ENCODE peak calls at places on chromosomes 1 and 21, in five cellular contexts. M is osteocyte, U is bronchial epithelial cell, W is A549, V is tibial artery. T is an unnamed sample.

GRCh38 chr1:30420519-30421050 is 302.8 kb downstream of the MATN1 start:
- DNase-seq in M (peak), U (peak), W (no peak), V (peak), T (peak)

GRCh38 chr1:25504706-25505560 is 38.5 kb upstream of the LDLRAP1 start:
- DNase-seq in M (no peak), U (no peak), W (no peak), V (no peak), T (no peak)

GRCh38 chr1:27626031-27626935 is 8.7 kb downstream of the FGR start:
- DNase-seq in M (no peak), U (no peak), W (no peak), V (no peak), T (peak)

GRCh38 chr1:239772456-239772855 is 319.2 kb upstream of the FMN2 start:
- DNase-seq in M (no peak), U (no peak), W (no peak), V (no peak), T (no peak)

GRCh38 chr1:29120955-29121485 is 2.7 kb downstream of the TMEM200B start:
- DNase-seq in M (no peak), U (no peak), W (peak), V (peak), T (no peak)

GRCh38 chr1:1628656-1629429 is 3.1 kb upstream of the MMP23B start:
- DNase-seq in M (no peak), U (no peak), W (no peak), V (peak), T (no peak)

GRCh38 chr1:163186910-163187309 is 15.8 kb downstream of the RGS5 start:
- DNase-seq in M (no peak), U (no peak), W (no peak), V (no peak), T (no peak)

GRCh38 chr1:27862671-27863551 is 9.4 kb upstream of the THEMIS2 start:
- DNase-seq in M (no peak), U (peak), W (no peak), V (peak), T (peak)

GRCh38 chr1:48750089-48750488 is 26.6 kb downstream of the BEND5 start:
- DNase-seq in M (no peak), U (no peak), W (no peak), V (no peak), T (no peak)

GRCh38 chr1:162023547-162024501 is at the start of gene OLFML2B:
- DNase-seq in M (peak), U (peak), W (peak), V (peak), T (peak)

DNA sequence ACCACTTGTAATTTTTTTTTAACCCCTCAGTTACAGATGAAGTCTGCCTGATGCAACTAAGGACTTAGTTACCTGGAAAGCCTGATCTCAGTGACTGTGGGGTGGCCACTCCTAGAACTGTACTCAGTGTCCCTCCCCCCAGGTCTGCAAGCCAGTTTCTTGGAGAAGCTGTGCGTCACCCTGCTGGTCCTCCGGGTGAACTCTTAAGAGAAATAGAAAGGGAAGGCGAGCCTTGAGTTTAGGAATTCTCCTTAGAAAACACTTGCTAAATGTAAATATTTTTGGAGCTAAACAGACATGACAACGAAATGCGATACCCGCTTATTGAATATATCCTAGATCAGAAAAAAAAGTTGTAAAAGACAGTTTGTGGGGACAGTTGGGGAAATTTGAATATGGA is 730 bp downstream of the SLC16A4 start:
- DNase-seq in M (no peak), U (peak), W (peak), V (peak), T (peak)
- TF ChIP-seq CTCF in M (peak), U (no peak), W (no peak), V (peak), T (no peak)

GRCh38 chr1:217333939-217334338 is 297.0 kb downstream of the GPATCH2 start:
- DNase-seq in M (no peak), U (peak), W (peak), V (no peak), T (peak)
- TF ChIP-seq CTCF in M (peak), U (peak), W (no peak), V (peak), T (peak)

GRCh38 chr1:215076312-215076711 is 6.2 kb upstream of the KCNK2 start:
- DNase-seq in M (no peak), U (peak), W (no peak), V (no peak), T (peak)
- TF ChIP-seq CTCF in M (peak), U (peak), W (peak), V (no peak), T (peak)

DNA sequence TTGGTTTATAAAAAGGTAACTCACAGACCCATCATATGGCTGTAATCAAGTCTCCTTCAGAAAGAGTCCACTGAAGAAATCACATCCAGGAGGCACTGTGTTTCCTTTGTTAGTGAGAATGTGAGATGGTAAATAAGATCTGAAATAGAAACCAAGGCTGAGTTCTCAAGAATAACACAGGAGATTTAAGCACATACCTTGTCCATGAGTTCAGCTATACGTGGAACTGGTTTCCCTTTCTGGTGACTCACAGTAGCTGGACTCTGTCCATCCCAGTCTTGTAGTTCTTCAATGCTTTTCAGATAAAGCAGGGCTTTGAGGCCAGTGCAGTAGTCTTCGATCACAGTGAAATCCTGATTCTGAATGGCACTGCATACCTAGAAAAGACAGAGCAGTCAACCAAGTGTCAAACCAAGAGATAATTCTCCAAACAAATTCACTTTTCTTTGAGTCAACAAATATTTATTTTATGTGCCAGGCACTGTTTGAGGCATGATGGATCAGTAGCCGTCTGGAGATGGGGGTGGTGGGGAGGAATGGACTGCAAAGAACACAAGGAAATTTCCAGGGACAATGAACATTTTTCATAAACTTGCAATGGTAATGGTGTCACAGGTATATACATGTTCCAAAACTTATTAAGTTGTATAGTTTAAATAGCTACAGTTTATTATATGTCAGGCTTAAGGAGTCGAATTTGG is 471.4 kb downstream of the PTBP2 start:
- DNase-seq in M (no peak), U (peak), W (peak), V (no peak), T (peak)
- TF ChIP-seq CTCF in M (peak), U (peak), W (no peak), V (no peak), T (no peak)

DNA sequence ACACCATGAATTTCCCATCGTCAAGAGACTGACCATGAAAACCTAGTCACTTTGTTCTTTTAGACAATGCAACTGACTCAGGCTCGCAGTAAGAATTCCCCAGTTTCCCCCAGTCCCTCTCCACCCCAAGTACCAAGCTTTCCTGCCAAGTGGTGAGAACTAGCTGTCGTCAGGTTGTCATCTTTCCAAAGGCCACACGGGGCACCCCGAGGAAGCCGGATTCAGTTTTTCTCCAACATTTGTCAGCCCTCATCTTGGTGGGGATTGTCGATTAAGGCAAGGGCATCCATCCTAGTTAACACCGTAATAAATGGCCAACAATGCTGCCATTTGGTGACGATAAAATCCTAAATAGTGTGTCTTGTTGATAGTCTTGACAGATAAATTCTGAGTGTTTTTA is 56.0 kb upstream of the PROX1 start:
- DNase-seq in M (no peak), U (no peak), W (no peak), V (no peak), T (peak)
- TF ChIP-seq CTCF in M (no peak), U (no peak), W (no peak), V (no peak), T (no peak)

DNA sequence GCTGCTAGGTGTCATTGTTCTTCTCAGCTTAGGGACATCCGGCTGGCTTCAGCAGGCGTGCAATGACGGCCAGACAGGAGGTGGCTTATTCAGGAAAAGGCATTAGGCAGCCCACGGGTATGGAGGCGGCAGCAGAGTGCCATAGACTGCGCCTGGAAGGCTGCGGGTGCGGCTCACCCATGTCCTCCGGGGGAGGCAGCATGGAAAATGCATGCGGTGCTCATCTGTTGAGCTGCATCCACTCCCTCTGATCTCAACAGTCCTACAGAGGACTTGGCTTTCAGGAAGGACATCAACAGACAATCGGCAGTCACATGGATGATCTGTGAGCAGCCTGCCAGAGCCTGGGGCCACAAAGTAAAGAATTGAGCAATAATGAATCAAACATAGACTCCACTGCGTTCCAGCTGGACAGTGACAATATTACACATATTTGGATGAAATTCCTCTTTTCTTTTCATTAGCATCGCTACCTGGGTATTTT is 42.9 kb downstream of the UMODL1 start:
- DNase-seq in M (no peak), U (peak), W (peak), V (no peak), T (peak)
- TF ChIP-seq CTCF in M (no peak), U (peak), W (no peak), V (peak), T (peak)

T was measured in MCF 10A.